ENCODE peak calls at places on chromosomes 5 and 9, in six cellular contexts. F is HT-29; J is naive thymus-derived CD8-positive, alpha-beta T cell; R is germinal center; L is kidney; B is A172. O is an unnamed sample.

GRCh38 chr5:90279091-90279490 is 130.5 kb downstream of the CETN3 start:
- DNase-seq in B (peak; percentile 62), R (no peak), J (no peak), F (no peak), L (no peak), O (no peak)

GRCh38 chr5:3201941-3202340 is 393.7 kb upstream of the IRX1 start:
- DNase-seq in F (no peak), L (no peak), R (no peak), B (no peak), J (no peak), O (no peak)

GRCh38 chr9:83471223-83471622 is 67.0 kb downstream of the FRMD3 start:
- DNase-seq in F (no peak), R (no peak), J (no peak), L (no peak), B (no peak), O (no peak)

GRCh38 chr9:130181645-130182044 is 9.4 kb downstream of the NCS1 start:
- DNase-seq in B (no peak), F (no peak), R (no peak), J (no peak), L (peak; percentile 92), O (no peak)

GRCh38 chr5:50767588-50767987 is 101.2 kb downstream of the PARP8 start:
- DNase-seq in J (no peak), R (no peak), L (no peak), F (no peak), B (no peak), O (no peak)

GRCh38 chr5:109191153-109191558 is 218.6 kb downstream of the PJA2 start:
- DNase-seq in B (peak; percentile 57), L (no peak), R (no peak), J (no peak), F (peak; percentile 19), O (no peak)

GRCh38 chr9:97390791-97391406 is 21.0 kb upstream of the TDRD7 start:
- DNase-seq in L (no peak), F (no peak), R (no peak), B (no peak), J (no peak), O (no peak)

GRCh38 chr5:144028644-144029043 is 141.8 kb downstream of the YIPF5 start:
- DNase-seq in B (peak; percentile 54), J (no peak), F (no peak), L (no peak), R (no peak), O (no peak)

GRCh38 chr9:135907446-135908333 is at the start of gene CAMSAP1:
- DNase-seq in L (peak; percentile 98), J (peak; percentile 94), B (peak; percentile 77), R (peak; percentile 97), F (peak; percentile 96), O (peak; percentile 93)

GRCh38 chr5:57650360-57651069 is 167.9 kb upstream of the ACTBL2 start:
- DNase-seq in F (peak; percentile 84), R (peak; percentile 8), J (no peak), B (peak; percentile 79), L (no peak), O (peak; percentile 35)

GRCh38 chr9:128505414-128505765 is 871 bp downstream of the GLE1 start:
- DNase-seq in L (no peak), R (no peak), J (no peak), F (no peak), B (no peak), O (no peak)

GRCh38 chr5:159032656-159033350 is 66.9 kb downstream of the EBF1 start:
- DNase-seq in J (no peak), F (no peak), R (no peak), L (no peak), B (no peak), O (no peak)

GRCh38 chr5:15547440-15547839 is 47.5 kb downstream of the FBXL7 start:
- DNase-seq in J (no peak), B (no peak), L (no peak), R (no peak), F (no peak), O (no peak)

GRCh38 chr9:4986291-4986690 is 1.2 kb downstream of the JAK2 start:
- DNase-seq in J (no peak), F (no peak), R (no peak), L (no peak), B (peak; percentile 1), O (no peak)